ENCODE peak calls at places on chromosomes 4 and X, in eight cellular contexts. E is left cardiac atrium; G is activated gamma-delta T cell treated with anti-CD3 and anti-CD28 coated beads, Interleukin-2, amount 50 U/mL, for 16 hours; N is aorta; H is fibroblast of mammary gland; R is NCI-H1694 treated with DMSO at 0.1 percent for 48 hours; P is T-helper 2 cell; S is CD4-positive, alpha-beta T cell. Q is an unnamed sample.

GRCh38 chr4:157803441-157804168 is 369.2 kb downstream of the GASK1B start:
- DNase-seq in E (no peak), G (no peak), N (no peak), H (peak; percentile 12), R (no peak), P (no peak), S (no peak), Q (no peak)

GRCh38 chrX:108443065-108443464 is 3.4 kb downstream of the COL4A5 start:
- DNase-seq in E (no peak), G (no peak), N (no peak), H (no peak), R (no peak), P (no peak), S (no peak), Q (no peak)

GRCh38 chr4:105715692-105716278 is 7.2 kb downstream of the GSTCD start:
- DNase-seq in E (no peak), G (no peak), N (no peak), H (peak; percentile 56), R (peak; percentile 46), P (no peak), S (no peak), Q (no peak)

GRCh38 chrX:45710081-45710801 is 509.6 kb upstream of the DIPK2B start:
- DNase-seq in E (no peak), G (peak; percentile 2), N (no peak), H (peak; percentile 99), R (no peak), P (no peak), S (no peak), Q (peak; percentile 16)

GRCh38 chr4:111671756-111672155 is 473.5 kb upstream of the FAM241A start:
- DNase-seq in E (no peak), G (no peak), N (no peak), H (no peak), R (no peak), P (no peak), S (no peak), Q (no peak)

GRCh38 chr4:99811850-99812249 is 4.8 kb upstream of the DAPP1 start:
- DNase-seq in E (no peak), G (no peak), N (no peak), H (peak; percentile 52), R (peak; percentile 32), P (peak; percentile 6), S (peak; percentile 5), Q (peak; percentile 39)

GRCh38 chr4:188439641-188440311 is 300.5 kb downstream of the TRIML1 start:
- DNase-seq in E (peak; percentile 53), G (no peak), N (peak; percentile 54), H (peak; percentile 30), R (peak; percentile 89), P (no peak), S (no peak), Q (no peak)

GRCh38 chr4:37977471-37978452 is 17.6 kb downstream of the PTTG2 start:
- DNase-seq in E (peak; percentile 84), G (peak; percentile 67), N (peak; percentile 89), H (peak; percentile 64), R (peak; percentile 16), P (peak; percentile 70), S (peak; percentile 61), Q (peak; percentile 51)

GRCh38 chrX:22383988-22384387 is 111.3 kb downstream of the CBLL2 start:
- DNase-seq in E (no peak), G (no peak), N (no peak), H (no peak), R (no peak), P (no peak), S (no peak), Q (no peak)

GRCh38 chr4:141174457-141174856 is 41.2 kb upstream of the RNF150 start:
- DNase-seq in E (no peak), G (no peak), N (no peak), H (no peak), R (no peak), P (no peak), S (no peak), Q (no peak)

GRCh38 chr4:152246659-152247058 is 289.2 kb downstream of the FBXW7 start:
- DNase-seq in E (no peak), G (no peak), N (no peak), H (no peak), R (no peak), P (no peak), S (peak; percentile 11), Q (no peak)

GRCh38 chr4:7894098-7894676 is 45.5 kb downstream of the AFAP1 start:
- DNase-seq in E (no peak), G (no peak), N (no peak), H (no peak), R (no peak), P (no peak), S (no peak), Q (no peak)

GRCh38 chr4:186725422-186726149 is 1.9 kb upstream of the FAT1 start:
- DNase-seq in E (peak; percentile 81), G (no peak), N (peak; percentile 78), H (peak; percentile 84), R (peak; percentile 41), P (no peak), S (no peak), Q (no peak)

GRCh38 chrX:48802813-48803261 is 970 bp downstream of the HDAC6 start:
- DNase-seq in E (no peak), G (no peak), N (no peak), H (peak; percentile 3), R (no peak), P (no peak), S (no peak), Q (no peak)

GRCh38 chr4:181289203-181289602 is 954.0 kb upstream of the TENM3 start:
- DNase-seq in E (no peak), G (no peak), N (no peak), H (no peak), R (no peak), P (no peak), S (no peak), Q (no peak)

GRCh38 chr4:78722320-78722719 is 53.8 kb upstream of the BMP2K start:
- DNase-seq in E (no peak), G (no peak), N (no peak), H (no peak), R (no peak), P (no peak), S (no peak), Q (no peak)

GRCh38 chr4:87108142-87108546 is 112.3 kb downstream of the KLHL8 start:
- DNase-seq in E (peak; percentile 30), G (no peak), N (peak; percentile 65), H (peak; percentile 95), R (no peak), P (no peak), S (no peak), Q (no peak)

GRCh38 chr4:11415409-11416070 is 13.2 kb downstream of the HS3ST1 start:
- DNase-seq in E (no peak), G (no peak), N (no peak), H (no peak), R (no peak), P (no peak), S (no peak), Q (no peak)

GRCh38 chr4:155207534-155208257 is 740 bp upstream of the NPY2R start:
- DNase-seq in E (no peak), G (no peak), N (no peak), H (peak; percentile 45), R (no peak), P (no peak), S (no peak), Q (no peak)

GRCh38 chr4:105923507-105924238 is 28.4 kb downstream of the NPNT start:
- DNase-seq in E (no peak), G (no peak), N (no peak), H (peak; percentile 75), R (no peak), P (no peak), S (no peak), Q (no peak)

GRCh38 chrX:131854586-131854985 is 168.5 kb upstream of the STK26 start:
- DNase-seq in E (no peak), G (no peak), N (no peak), H (peak; percentile 5), R (peak; percentile 62), P (no peak), S (no peak), Q (no peak)

GRCh38 chr4:142840516-142841123 is 5.5 kb downstream of the INPP4B start:
- DNase-seq in E (no peak), G (no peak), N (no peak), H (peak; percentile 70), R (peak; percentile 2), P (no peak), S (no peak), Q (no peak)

GRCh38 chr4:121018543-121018942 is 53.8 kb downstream of the NDNF start:
- DNase-seq in E (no peak), G (no peak), N (no peak), H (no peak), R (no peak), P (no peak), S (no peak), Q (no peak)

GRCh38 chr4:8303081-8303480 is 33.5 kb downstream of the HTRA3 start:
- DNase-seq in E (no peak), G (no peak), N (no peak), H (no peak), R (no peak), P (no peak), S (no peak), Q (no peak)

GRCh38 chr4:104365618-104366017 is 129.1 kb downstream of the CXXC4 start:
- DNase-seq in E (no peak), G (no peak), N (no peak), H (no peak), R (no peak), P (no peak), S (no peak), Q (no peak)

GRCh38 chr4:186948361-186949291 is 225.0 kb upstream of the FAT1 start:
- DNase-seq in E (peak; percentile 20), G (no peak), N (no peak), H (peak; percentile 20), R (no peak), P (no peak), S (no peak), Q (no peak)

GRCh38 chrX:119654112-119654531 is 38.8 kb downstream of the SEPTIN6 start:
- DNase-seq in E (peak; percentile 55), G (no peak), N (no peak), H (peak; percentile 87), R (no peak), P (no peak), S (peak; percentile 9), Q (no peak)

GRCh38 chrX:119728487-119728886 is 29.9 kb upstream of the SOWAHD start:
- DNase-seq in E (no peak), G (no peak), N (no peak), H (no peak), R (no peak), P (no peak), S (no peak), Q (no peak)

GRCh38 chr4:70367813-70368212 is 7.3 kb downstream of the SMR3A start:
- DNase-seq in E (no peak), G (no peak), N (no peak), H (no peak), R (no peak), P (no peak), S (no peak), Q (no peak)

GRCh38 chr4:41258783-41259182 is 2.1 kb downstream of the UCHL1 start:
- DNase-seq in E (peak; percentile 31), G (no peak), N (no peak), H (peak; percentile 81), R (peak; percentile 40), P (no peak), S (no peak), Q (no peak)

Q was measured in stimulated activated effector memory CD8-positive, alpha-beta T cell treated with anti-CD3 and anti-CD28 coated beads, Interleukin-12 subunit alpha, Interleukin-12 subunit beta, amount 100 ng/mL, for 72 hours.